ENCODE peak calls at places on chromosome 2, in seven cellular contexts. Q is A549; D is GM23338; S is naive thymus-derived CD8-positive, alpha-beta T cell; J is activated naive CD8-positive, alpha-beta T cell treated with anti-CD3 and anti-CD28 coated beads, Interleukin-2, amount 50 U/mL, for 24 hours; I is natural killer cell treated with Interleukin-12 subunit alpha and Interleukin-12 subunit beta and Interleukin-15 and Interleukin-18, amount 100 ng/mL, for 72 hours; H is left cardiac atrium. M is an unnamed sample.

GRCh38 chr2:45433363-45433762 is 177.7 kb downstream of the SRBD1 start:
- ATAC-seq in S (no peak), I (no peak), D (no peak), J (no peak), Q (no peak), H (no peak), M (no peak)

GRCh38 chr2:151640087-151640486 is 94.2 kb downstream of the NEB start:
- ATAC-seq in Q (no peak), S (no peak), I (no peak), D (no peak), J (no peak), H (no peak), M (no peak)

GRCh38 chr2:214410918-214411554 is at the start of gene VWC2L:
- ATAC-seq in Q (peak; percentile 95), J (no peak), D (peak; percentile 100), I (no peak), S (no peak), H (peak; percentile 79), M (no peak)

GRCh38 chr2:479505-480161 is 191.7 kb upstream of the ALKAL2 start:
- ATAC-seq in H (no peak), S (no peak), I (no peak), J (no peak), Q (peak; percentile 56), D (no peak), M (no peak)

GRCh38 chr2:15472133-15472532 is 89.0 kb downstream of the NBAS start:
- ATAC-seq in S (no peak), I (no peak), Q (peak; percentile 47), J (no peak), H (peak; percentile 78), D (no peak), M (no peak)

GRCh38 chr2:99154643-99155536 is at the start of the genes LIPT1 and TSGA10:
- ATAC-seq in H (peak; percentile 99), J (peak; percentile 96), D (peak; percentile 92), Q (peak; percentile 98), I (peak; percentile 99), S (peak; percentile 92), M (peak; percentile 96)

GRCh38 chr2:45684756-45685155 is 33.3 kb downstream of the PRKCE start:
- ATAC-seq in H (no peak), J (no peak), I (no peak), Q (no peak), S (no peak), D (no peak), M (no peak)

GRCh38 chr2:68627615-68628014 is 15.8 kb upstream of the PROKR1 start:
- ATAC-seq in J (no peak), Q (no peak), D (no peak), I (no peak), S (no peak), H (no peak), M (no peak)

GRCh38 chr2:134420256-134420655 is 166.4 kb downstream of the MGAT5 start:
- ATAC-seq in D (peak; percentile 86), I (no peak), H (peak; percentile 81), S (no peak), J (no peak), Q (no peak), M (no peak)

GRCh38 chr2:199335502-199335901 is 122.2 kb downstream of the SATB2 start:
- ATAC-seq in H (no peak), Q (no peak), D (no peak), J (no peak), I (no peak), S (no peak), M (no peak)